ENCODE peak calls at places on chromosomes 5 and 9, in ten cellular contexts. E is IMR-90, X is neural crest cell, I is neural progenitor cell, N is heart left ventricle, Z is astrocyte of the cerebellum, M is right atrium auricular region, V is Panc1, G is ovary, S is astrocyte of the spinal cord. O is an unnamed sample.

GRCh38 chr9:127783111-127783621 is 2.7 kb upstream of the CDK9 start:
- DNase-seq in E (no peak), X (no peak), I (peak), N (peak), Z (no peak), M (no peak), V (no peak), G (peak), S (no peak), O (no peak)

GRCh38 chr5:157924931-157925729 is 66.2 kb upstream of the CLINT1 start:
- DNase-seq in E (no peak), X (no peak), I (no peak), N (no peak), Z (no peak), M (no peak), V (no peak), G (no peak), S (no peak), O (no peak)

GRCh38 chr9:105646879-105647594 is 15.2 kb upstream of the TAL2 start:
- DNase-seq in E (no peak), X (no peak), I (peak), N (no peak), Z (no peak), M (no peak), V (no peak), G (no peak), S (no peak), O (no peak)

GRCh38 chr9:23537192-23538059 is 288.6 kb downstream of the ELAVL2 start:
- DNase-seq in E (no peak), X (peak), I (peak), N (no peak), Z (no peak), M (no peak), V (no peak), G (no peak), S (no peak), O (no peak)

GRCh38 chr9:34717996-34718614 is 8.2 kb upstream of the CCL21 start:
- DNase-seq in E (peak), X (no peak), I (no peak), N (no peak), Z (no peak), M (no peak), V (no peak), G (no peak), S (no peak), O (peak)

GRCh38 chr9:134392900-134393299 is 66.6 kb downstream of the RXRA start:
- DNase-seq in E (no peak), X (no peak), I (no peak), N (no peak), Z (no peak), M (no peak), V (no peak), G (no peak), S (no peak), O (no peak)

GRCh38 chr5:179336126-179336870 is 9.0 kb downstream of the ADAMTS2 start:
- DNase-seq in E (no peak), X (no peak), I (no peak), N (no peak), Z (no peak), M (no peak), V (no peak), G (no peak), S (no peak), O (no peak)

GRCh38 chr5:95856501-95856981 is 34.0 kb upstream of the GLRX start:
- DNase-seq in E (no peak), X (peak), I (peak), N (no peak), Z (no peak), M (no peak), V (no peak), G (no peak), S (no peak), O (no peak)

GRCh38 chr5:163498886-163499285 is 6.5 kb upstream of the MAT2B start:
- DNase-seq in E (peak), X (no peak), I (no peak), N (no peak), Z (no peak), M (no peak), V (no peak), G (no peak), S (peak), O (no peak)

GRCh38 chr5:147460380-147460779 is 49.5 kb downstream of the DPYSL3 start:
- DNase-seq in E (no peak), X (no peak), I (no peak), N (no peak), Z (no peak), M (no peak), V (no peak), G (no peak), S (no peak), O (no peak)

GRCh38 chr9:115883467-115884329 is 269.9 kb upstream of the PAPPA start:
- DNase-seq in E (peak), X (peak), I (peak), N (no peak), Z (peak), M (no peak), V (no peak), G (no peak), S (peak), O (no peak)

GRCh38 chr9:88983865-88984542 is 7.3 kb upstream of the S1PR3 start:
- DNase-seq in E (no peak), X (no peak), I (no peak), N (no peak), Z (no peak), M (no peak), V (no peak), G (no peak), S (no peak), O (peak)

GRCh38 chr5:96431376-96432244 is 1.4 kb downstream of the PCSK1 start:
- DNase-seq in E (peak), X (no peak), I (peak), N (no peak), Z (peak), M (no peak), V (no peak), G (no peak), S (peak), O (no peak)

GRCh38 chr5:134708301-134708700 is 30.0 kb upstream of the CAMLG start:
- DNase-seq in E (peak), X (no peak), I (no peak), N (no peak), Z (no peak), M (no peak), V (no peak), G (no peak), S (no peak), O (no peak)

GRCh38 chr5:15499528-15500325 is at the start of gene FBXL7:
- DNase-seq in E (peak), X (peak), I (peak), N (peak), Z (no peak), M (peak), V (no peak), G (peak), S (peak), O (peak)

GRCh38 chr5:145246379-145246778 is 588.8 kb downstream of the PRELID2 start:
- DNase-seq in E (no peak), X (no peak), I (no peak), N (no peak), Z (no peak), M (no peak), V (no peak), G (no peak), S (no peak), O (no peak)

GRCh38 chr9:31500422-31500821 is 884.0 kb upstream of the ACO1 start:
- DNase-seq in E (no peak), X (no peak), I (no peak), N (no peak), Z (no peak), M (no peak), V (no peak), G (no peak), S (no peak), O (no peak)

GRCh38 chr5:128353416-128354107 is 184.5 kb downstream of the FBN2 start:
- DNase-seq in E (no peak), X (no peak), I (no peak), N (no peak), Z (no peak), M (no peak), V (no peak), G (no peak), S (no peak), O (no peak)

GRCh38 chr9:136312436-136312835 is 8.5 kb upstream of the CCDC187 start:
- DNase-seq in E (peak), X (no peak), I (peak), N (no peak), Z (no peak), M (no peak), V (no peak), G (peak), S (peak), O (no peak)

GRCh38 chr5:173582198-173583092 is 34.0 kb downstream of the BOD1 start:
- DNase-seq in E (peak), X (no peak), I (no peak), N (no peak), Z (no peak), M (no peak), V (no peak), G (no peak), S (no peak), O (no peak)

GRCh38 chr5:11619339-11620028 is 284.8 kb downstream of the CTNND2 start:
- DNase-seq in E (no peak), X (no peak), I (peak), N (no peak), Z (no peak), M (no peak), V (no peak), G (no peak), S (peak), O (no peak)
- TF ChIP-seq CTCF in E (no peak), X (peak), I (peak), N (peak), Z (peak), M (no peak), V (peak), G (no peak), S (peak), O (peak)

GRCh38 chr9:13033959-13034695 is 245.4 kb downstream of the MPDZ start:
- DNase-seq in E (peak), X (peak), I (peak), N (peak), Z (peak), M (peak), V (peak), G (peak), S (peak), O (peak)
- TF ChIP-seq CTCF in E (peak), X (peak), I (peak), N (peak), Z (peak), M (peak), V (peak), G (peak), S (peak), O (peak)

GRCh38 chr5:175567954-175568353 is 89.6 kb downstream of the SFXN1 start:
- DNase-seq in E (no peak), X (no peak), I (no peak), N (no peak), Z (no peak), M (no peak), V (no peak), G (no peak), S (no peak), O (no peak)
- TF ChIP-seq CTCF in E (no peak), X (no peak), I (no peak), N (no peak), Z (no peak), M (no peak), V (no peak), G (no peak), S (no peak), O (no peak)

DNA sequence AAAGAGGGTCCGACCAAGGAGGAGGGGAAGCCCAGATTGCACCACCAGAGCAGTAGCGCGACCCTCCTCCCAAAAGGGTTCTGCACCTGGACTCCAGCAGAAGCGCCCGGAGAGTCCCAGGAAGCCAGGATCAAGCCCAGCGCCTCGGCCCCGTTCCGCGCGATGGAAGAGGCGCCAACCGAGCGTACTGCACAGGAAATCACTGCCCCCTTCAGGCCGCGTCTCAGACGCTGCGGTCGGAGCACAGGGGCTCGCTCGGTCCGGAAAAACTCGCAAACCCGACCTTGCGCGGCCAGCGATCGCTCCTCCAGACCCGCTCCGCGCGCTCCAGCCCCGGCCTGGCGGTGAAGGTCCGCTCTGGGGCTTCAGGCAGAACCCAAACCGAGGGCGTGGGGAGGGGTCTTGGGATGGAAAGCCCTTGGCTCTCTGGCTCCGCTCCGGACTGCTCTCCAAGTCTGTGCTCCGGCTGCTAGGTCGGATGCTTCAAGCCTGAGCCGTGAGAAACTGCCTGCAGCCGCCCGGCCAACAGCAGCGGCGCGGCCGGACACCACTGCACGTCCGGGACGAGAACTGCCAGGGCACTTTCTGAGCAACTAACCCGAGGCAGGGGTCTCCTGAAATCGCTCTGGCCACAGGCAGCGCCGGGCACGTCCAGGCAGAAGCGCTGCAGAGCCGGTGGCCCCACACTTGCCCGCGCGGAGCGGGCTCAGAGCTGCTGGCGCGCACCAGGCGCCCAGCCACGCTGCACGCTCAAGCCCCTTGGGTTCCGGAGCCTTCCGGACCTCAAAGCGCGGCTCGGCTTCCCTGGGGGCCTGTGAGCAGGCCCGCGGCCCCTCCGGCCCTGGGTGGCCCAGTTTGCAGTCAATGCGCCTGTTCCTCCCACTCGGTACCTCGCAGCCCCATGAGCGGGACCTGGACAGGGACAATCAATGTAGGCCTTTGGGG is 1.3 kb downstream of the GABBR2 start:
- DNase-seq in E (peak), X (peak), I (peak), N (peak), Z (peak), M (no peak), V (no peak), G (no peak), S (peak), O (no peak)
- TF ChIP-seq CTCF in E (peak), X (peak), I (peak), N (peak), Z (peak), M (peak), V (peak), G (no peak), S (peak), O (peak)

GRCh38 chr5:2686725-2687124 is 64.8 kb downstream of the IRX2 start:
- DNase-seq in E (no peak), X (no peak), I (peak), N (no peak), Z (no peak), M (no peak), V (no peak), G (no peak), S (no peak), O (peak)
- TF ChIP-seq CTCF in E (no peak), X (no peak), I (peak), N (no peak), Z (peak), M (no peak), V (no peak), G (no peak), S (no peak), O (no peak)

GRCh38 chr5:141677415-141677814 is 4.6 kb downstream of the ARAP3 start:
- DNase-seq in E (no peak), X (peak), I (peak), N (no peak), Z (no peak), M (no peak), V (no peak), G (no peak), S (no peak), O (no peak)
- TF ChIP-seq CTCF in E (peak), X (peak), I (peak), N (no peak), Z (peak), M (no peak), V (no peak), G (no peak), S (peak), O (no peak)

GRCh38 chr9:71812385-71812784 is 44.1 kb upstream of the CEMIP2 start:
- DNase-seq in E (peak), X (no peak), I (peak), N (no peak), Z (no peak), M (peak), V (no peak), G (no peak), S (peak), O (no peak)
- TF ChIP-seq CTCF in E (peak), X (no peak), I (no peak), N (no peak), Z (peak), M (no peak), V (no peak), G (no peak), S (peak), O (peak)

GRCh38 chr9:77290373-77290772 is 113.0 kb downstream of the VPS13A start:
- DNase-seq in E (no peak), X (no peak), I (no peak), N (no peak), Z (no peak), M (no peak), V (no peak), G (no peak), S (no peak), O (no peak)

GRCh38 chr9:77293949-77294348 is 116.6 kb downstream of the VPS13A start:
- DNase-seq in E (no peak), X (no peak), I (no peak), N (no peak), Z (no peak), M (no peak), V (no peak), G (no peak), S (no peak), O (no peak)

GRCh38 chr9:77291714-77292113 is 114.4 kb downstream of the VPS13A start:
- DNase-seq in E (peak), X (no peak), I (peak), N (no peak), Z (no peak), M (no peak), V (no peak), G (no peak), S (no peak), O (no peak)
- TF ChIP-seq CTCF in E (peak), X (peak), I (peak), N (no peak), Z (peak), M (no peak), V (peak), G (no peak), S (peak), O (peak)

DNA sequence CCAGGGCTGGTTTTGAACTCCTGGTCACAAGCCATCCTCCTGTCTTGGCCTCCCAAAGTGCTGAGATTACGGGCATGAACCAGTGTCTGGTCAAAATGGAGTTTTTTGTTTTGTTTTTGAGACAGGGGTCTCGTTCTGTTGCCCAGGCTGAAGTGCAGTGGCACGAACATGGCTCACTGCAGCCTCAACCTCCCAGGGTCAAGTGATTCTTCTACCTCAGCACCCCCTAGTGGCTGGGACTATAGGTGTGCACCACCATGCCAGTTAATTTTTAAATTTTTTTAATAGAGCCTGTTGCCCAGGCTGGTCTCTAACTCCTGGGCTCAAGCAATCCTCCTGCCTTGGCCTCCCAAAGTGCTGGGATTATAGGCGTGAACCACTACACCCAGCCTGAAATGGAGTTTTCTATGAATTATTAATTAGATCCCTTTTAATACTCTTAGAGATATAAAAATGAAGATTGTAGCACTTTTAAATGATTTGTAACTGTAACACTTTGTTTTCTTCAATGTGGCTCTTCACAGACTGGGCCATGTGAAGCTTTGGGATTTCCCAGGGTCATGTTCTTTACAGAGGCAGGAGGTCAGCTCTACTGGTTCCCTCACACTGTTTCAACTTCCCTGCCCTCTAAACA is 32.6 kb upstream of the SPARC start:
- DNase-seq in E (peak), X (peak), I (peak), N (no peak), Z (no peak), M (no peak), V (no peak), G (peak), S (no peak), O (no peak)
- TF ChIP-seq CTCF in E (peak), X (peak), I (peak), N (peak), Z (peak), M (peak), V (peak), G (peak), S (peak), O (peak)

GRCh38 chr9:16057541-16057940 is 504.7 kb downstream of the CCDC171 start:
- DNase-seq in E (no peak), X (no peak), I (no peak), N (no peak), Z (no peak), M (no peak), V (no peak), G (no peak), S (no peak), O (no peak)

GRCh38 chr9:16062542-16063240 is 509.8 kb downstream of the CCDC171 start:
- DNase-seq in E (peak), X (no peak), I (no peak), N (no peak), Z (peak), M (no peak), V (peak), G (no peak), S (peak), O (no peak)

GRCh38 chr9:16060457-16061129 is 507.8 kb downstream of the CCDC171 start:
- DNase-seq in E (no peak), X (no peak), I (no peak), N (no peak), Z (no peak), M (no peak), V (no peak), G (no peak), S (no peak), O (no peak)

GRCh38 chr9:16053131-16053530 is 500.3 kb downstream of the CCDC171 start:
- DNase-seq in E (no peak), X (no peak), I (no peak), N (no peak), Z (no peak), M (no peak), V (no peak), G (no peak), S (no peak), O (no peak)

GRCh38 chr9:16058131-16058549 is 505.3 kb downstream of the CCDC171 start:
- DNase-seq in E (peak), X (no peak), I (no peak), N (no peak), Z (no peak), M (no peak), V (no peak), G (no peak), S (peak), O (no peak)
- TF ChIP-seq CTCF in E (no peak), X (no peak), I (no peak), N (no peak), Z (no peak), M (no peak), V (no peak), G (no peak), S (peak), O (no peak)

O was measured in osteocyte.